ENCODE peak calls at places on chromosomes 6 and 20, in four cellular contexts. W is hepatocyte, X is neural progenitor cell, K is OCI-LY7. N is an unnamed sample.

GRCh38 chr20:32480361-32481199 is 104.6 kb downstream of the NOL4L start:
- DNase-seq in W (peak; percentile 62), X (peak; percentile 32), K (no peak), N (no peak)

GRCh38 chr6:27168108-27168507 is 79.4 kb upstream of the PRSS16 start:
- DNase-seq in W (no peak), K (no peak), X (no peak), N (peak; percentile 55)

GRCh38 chr6:73774311-73774766 is 78.3 kb downstream of the CD109 start:
- DNase-seq in X (no peak), W (no peak), K (no peak), N (peak; percentile 80)

GRCh38 chr20:32040142-32040953 is 11.7 kb upstream of the HCK start:
- DNase-seq in W (no peak), K (peak; percentile 90), X (no peak), N (no peak)

GRCh38 chr20:46342451-46343357 is 34.4 kb upstream of the CDH22 start:
- DNase-seq in W (no peak), K (no peak), X (no peak), N (no peak)

GRCh38 chr20:8735674-8736073 is 333.2 kb upstream of the PLCB4 start:
- DNase-seq in X (no peak), K (no peak), W (no peak), N (no peak)

GRCh38 chr20:31966991-31967655 is 828 bp upstream of the XKR7 start:
- DNase-seq in K (no peak), X (no peak), W (no peak), N (no peak)

GRCh38 chr20:58054744-58055373 is 173.6 kb downstream of the ANKRD60 start:
- DNase-seq in K (no peak), X (peak; percentile 70), W (peak; percentile 35), N (no peak)

GRCh38 chr6:122049341-122049740 is 350.1 kb upstream of the HSF2 start:
- DNase-seq in K (no peak), W (no peak), X (peak; percentile 50), N (no peak)

GRCh38 chr6:47573109-47573508 is 95.5 kb downstream of the CD2AP start:
- DNase-seq in K (no peak), W (no peak), X (no peak), N (no peak)

GRCh38 chr6:37056439-37057127 is 51.1 kb downstream of the FGD2 start:
- DNase-seq in W (peak; percentile 39), X (no peak), K (no peak), N (peak; percentile 93)

GRCh38 chr6:53151676-53152075 is 3.0 kb upstream of the GCM1 start:
- DNase-seq in K (peak; percentile 35), W (no peak), X (peak; percentile 37), N (peak; percentile 43)

GRCh38 chr6:3231213-3232016 is 4.0 kb upstream of the TUBB2B start:
- DNase-seq in K (no peak), X (peak; percentile 92), W (peak; percentile 96), N (peak; percentile 70)

GRCh38 chr6:36040958-36041357 is 13.3 kb downstream of the MAPK14 start:
- DNase-seq in K (no peak), W (no peak), X (no peak), N (no peak)

GRCh38 chr6:12608874-12609273 is 107.7 kb upstream of the PHACTR1 start:
- DNase-seq in X (no peak), W (no peak), K (no peak), N (no peak)

GRCh38 chr20:61871913-61872312 is 193.8 kb downstream of the TAF4 start:
- DNase-seq in W (no peak), X (no peak), K (no peak), N (no peak)

GRCh38 chr6:117909638-117910037 is 2.6 kb downstream of the SLC35F1 start:
- DNase-seq in W (no peak), K (no peak), X (no peak), N (no peak)

GRCh38 chr6:117911660-117912059 is 4.6 kb downstream of the SLC35F1 start:
- DNase-seq in X (no peak), W (no peak), K (no peak), N (no peak)

GRCh38 chr6:117908246-117909107 is 1.4 kb downstream of the SLC35F1 start:
- DNase-seq in K (no peak), X (peak; percentile 52), W (peak; percentile 29), N (no peak)

GRCh38 chr6:117911150-117911549 is 4.1 kb downstream of the SLC35F1 start:
- DNase-seq in K (no peak), W (no peak), X (no peak), N (no peak)

GRCh38 chr6:117910549-117910948 is 3.5 kb downstream of the SLC35F1 start:
- DNase-seq in X (no peak), W (no peak), K (no peak), N (no peak)
- TF ChIP-seq EZH2phosphoT487 in X (no peak), W (no peak), K (no peak), N (no peak)

GRCh38 chr6:85405853-85406198 is 44.1 kb upstream of the NT5E start:
- DNase-seq in K (no peak), W (peak; percentile 29), X (no peak), N (no peak)

GRCh38 chr6:85403331-85404015 is 46.4 kb upstream of the NT5E start:
- DNase-seq in K (no peak), X (no peak), W (peak; percentile 28), N (peak; percentile 77)

GRCh38 chr6:85405175-85405852 is 44.6 kb upstream of the NT5E start:
- DNase-seq in W (peak; percentile 54), X (no peak), K (no peak), N (peak; percentile 56)

GRCh38 chr6:85402922-85403321 is 47.0 kb upstream of the NT5E start:
- DNase-seq in W (no peak), K (no peak), X (no peak), N (no peak)

GRCh38 chr6:85404497-85405174 is 45.2 kb upstream of the NT5E start:
- DNase-seq in X (no peak), K (no peak), W (peak; percentile 43), N (peak; percentile 94)
- TF ChIP-seq EZH2phosphoT487 in X (no peak), K (no peak), W (no peak), N (no peak)

DNA sequence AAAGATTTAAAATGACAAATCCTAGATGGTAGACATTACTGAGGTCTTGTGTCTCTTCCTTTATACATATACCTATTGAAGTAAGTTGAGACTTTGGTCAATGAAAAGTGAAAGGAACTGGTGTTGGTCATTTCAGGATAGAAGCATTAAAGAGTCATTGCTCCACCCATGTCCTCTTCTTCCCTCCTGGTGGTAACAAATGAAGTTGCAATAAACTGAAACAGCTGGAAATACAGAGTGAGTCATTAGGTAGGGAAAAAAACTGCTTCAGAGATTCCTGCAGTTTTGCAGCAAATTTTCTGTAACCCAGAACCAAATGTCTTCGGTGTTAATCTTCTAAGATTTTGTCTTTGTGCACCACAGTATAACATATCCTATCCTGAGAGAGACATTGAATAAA is 447.9 kb downstream of the EYS start:
- DNase-seq in W (peak; percentile 11), K (no peak), X (no peak), N (peak; percentile 42)
- TF ChIP-seq EZH2phosphoT487 in W (no peak), K (no peak), X (no peak), N (no peak)

DNA sequence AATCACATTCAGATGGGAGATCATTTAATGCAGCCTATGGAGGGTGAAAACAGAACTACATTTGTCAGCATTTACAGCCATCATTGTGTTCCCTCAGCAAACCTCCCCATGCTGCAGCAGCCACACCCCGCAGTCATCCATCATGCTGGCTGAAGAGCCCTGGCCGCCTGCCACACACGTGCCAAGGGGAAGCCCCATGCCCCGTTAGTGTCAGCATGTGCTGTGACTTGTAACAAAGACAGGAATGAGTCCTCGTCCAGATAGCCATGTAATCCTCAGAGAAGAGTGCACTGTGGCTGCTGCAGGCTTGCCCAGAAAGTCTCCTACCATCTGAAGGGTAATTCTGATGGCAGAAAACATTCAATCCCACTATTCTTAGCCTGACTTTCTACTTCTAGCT is 1097.8 kb downstream of the KIF16B start:
- DNase-seq in W (no peak), K (no peak), X (no peak), N (peak; percentile 24)
- TF ChIP-seq EZH2phosphoT487 in W (no peak), K (no peak), X (no peak), N (no peak)

GRCh38 chr20:50921783-50922501 is 9.3 kb downstream of the ADNP start:
- DNase-seq in K (no peak), W (no peak), X (no peak), N (no peak)

GRCh38 chr20:50918403-50918802 is 12.8 kb downstream of the ADNP start:
- DNase-seq in X (no peak), K (no peak), W (no peak), N (no peak)

GRCh38 chr20:50919567-50919966 is 11.7 kb downstream of the ADNP start:
- DNase-seq in K (no peak), W (peak; percentile 80), X (no peak), N (peak; percentile 58)

GRCh38 chr20:50924261-50924660 is 7.0 kb downstream of the ADNP start:
- DNase-seq in W (no peak), X (no peak), K (no peak), N (no peak)

DNA sequence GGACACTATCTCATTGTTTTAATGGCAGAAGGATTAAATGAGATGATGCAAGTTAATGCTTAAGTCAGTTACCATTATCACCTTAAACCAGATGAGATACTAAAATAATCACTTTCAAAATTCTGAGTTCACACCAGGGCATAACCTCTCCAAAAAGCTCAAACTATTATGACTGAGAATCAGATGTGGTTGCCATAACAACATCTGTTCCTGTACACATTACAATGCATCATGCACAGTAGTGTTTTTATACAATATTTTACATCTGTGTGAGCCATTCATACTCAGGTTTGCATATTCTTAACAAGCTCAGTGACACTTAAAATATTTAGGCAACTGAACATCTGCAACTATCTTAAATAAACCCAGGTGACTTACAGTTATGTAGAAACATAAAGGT is 10.2 kb downstream of the ADNP start:
- DNase-seq in K (no peak), X (no peak), W (no peak), N (no peak)
- TF ChIP-seq EZH2phosphoT487 in K (no peak), X (no peak), W (no peak), N (no peak)

GRCh38 chr6:44086931-44087574 is 40.2 kb downstream of the MRPL14 start:
- DNase-seq in W (peak; percentile 52), K (no peak), X (no peak), N (peak; percentile 22)

GRCh38 chr6:44082872-44083321 is 44.4 kb downstream of the MRPL14 start:
- DNase-seq in X (no peak), K (no peak), W (no peak), N (no peak)

GRCh38 chr6:44081753-44082152 is 45.5 kb downstream of the MRPL14 start:
- DNase-seq in X (no peak), W (no peak), K (no peak), N (no peak)

GRCh38 chr6:44085219-44085618 is 42.0 kb downstream of the MRPL14 start:
- DNase-seq in W (no peak), X (no peak), K (no peak), N (no peak)

GRCh38 chr6:44084231-44085014 is 42.8 kb downstream of the MRPL14 start:
- DNase-seq in W (no peak), X (peak; percentile 53), K (no peak), N (no peak)
- TF ChIP-seq EZH2phosphoT487 in W (no peak), X (no peak), K (no peak), N (no peak)